ENCODE peak calls at places on chromosome 7, in four cellular contexts. A, J, B and P are unnamed samples.

GRCh38 chr7:129213828-129214227 is 11.0 kb upstream of the AHCYL2 start:
- DNase-seq in A (peak), J (peak), B (no peak), P (peak)

GRCh38 chr7:108287857-108288256 is 157.7 kb upstream of the LAMB4 start:
- DNase-seq in A (no peak), J (no peak), B (no peak), P (no peak)

GRCh38 chr7:95511716-95512260 is 26.0 kb downstream of the ASB4 start:
- DNase-seq in A (peak), J (peak), B (no peak), P (peak)

GRCh38 chr7:128167791-128168666 is 73.0 kb upstream of the LEP start:
- DNase-seq in A (no peak), J (no peak), B (no peak), P (peak)

GRCh38 chr7:45594780-45595535 is 20.8 kb downstream of the ADCY1 start:
- DNase-seq in A (no peak), J (no peak), B (no peak), P (no peak)

GRCh38 chr7:155836216-155837125 is 24.2 kb upstream of the SHH start:
- DNase-seq in A (no peak), J (no peak), B (no peak), P (no peak)

GRCh38 chr7:103810112-103810744 is 179.2 kb downstream of the RELN start:
- DNase-seq in A (peak), J (peak), B (no peak), P (no peak)

GRCh38 chr7:3063016-3063753 is 19.5 kb upstream of the CARD11 start:
- DNase-seq in A (no peak), J (no peak), B (no peak), P (no peak)

GRCh38 chr7:47666164-47666862 is 84.4 kb upstream of the TNS3 start:
- DNase-seq in A (peak), J (no peak), B (no peak), P (no peak)

GRCh38 chr7:130821864-130822263 is 87.9 kb upstream of the KLF14 start:
- DNase-seq in A (no peak), J (no peak), B (no peak), P (no peak)

GRCh38 chr7:85074016-85074415 is 112.8 kb downstream of the SEMA3D start:
- DNase-seq in A (no peak), J (no peak), B (no peak), P (no peak)

GRCh38 chr7:96719164-96719563 is 9.5 kb upstream of the SEM1 start:
- DNase-seq in A (no peak), J (no peak), B (no peak), P (no peak)

GRCh38 chr7:6350057-6350752 is 77.8 kb upstream of the CYTH3 start:
- DNase-seq in A (no peak), J (no peak), B (no peak), P (no peak)

GRCh38 chr7:107936312-107936711 is 45.3 kb downstream of the DLD start:
- DNase-seq in A (no peak), J (no peak), B (no peak), P (no peak)

GRCh38 chr7:158869876-158870275 is 13.5 kb downstream of the DYNC2I1 start:
- DNase-seq in A (peak), J (no peak), B (no peak), P (no peak)

DNA sequence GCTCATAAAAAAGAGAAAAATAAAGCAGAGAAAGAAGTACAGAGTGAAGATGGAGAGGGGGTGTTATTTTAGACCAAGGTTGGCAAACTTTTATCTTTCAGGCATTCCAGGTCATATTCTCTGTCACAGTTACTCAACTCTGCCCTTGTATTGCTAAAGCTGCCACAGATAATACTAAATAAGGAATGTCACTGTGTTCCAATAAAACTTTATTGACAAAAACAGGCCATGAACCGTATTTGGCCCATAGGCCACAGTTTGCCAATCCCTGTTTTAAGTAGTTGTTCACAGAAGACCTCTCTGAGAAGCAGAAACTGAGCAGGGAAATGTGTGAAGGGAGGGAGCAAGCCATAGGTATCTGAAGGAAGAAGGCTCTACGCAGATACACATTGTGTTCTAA is 167.4 kb downstream of the GLI3 start:
- DNase-seq in A (no peak), J (no peak), B (no peak), P (no peak)
- TF ChIP-seq CHD2 in A (no peak), J (no peak), B (no peak), P (no peak)

GRCh38 chr7:101170617-101171441 is 5.5 kb upstream of the VGF start:
- DNase-seq in A (no peak), J (no peak), B (no peak), P (no peak)
- TF ChIP-seq EZH2 in A (no peak), J (no peak), B (no peak), P (peak)

GRCh38 chr7:125169088-125169487 is 239.5 kb upstream of the POT1 start:
- DNase-seq in A (no peak), J (no peak), B (no peak), P (no peak)
- TF ChIP-seq CHD2 in A (no peak), J (no peak), B (no peak), P (no peak)

GRCh38 chr7:25861704-25862253 is 290.2 kb upstream of the NFE2L3 start:
- DNase-seq in A (no peak), J (peak), B (no peak), P (no peak)
- TF ChIP-seq EZH2 in A (no peak), J (no peak), B (no peak), P (no peak)

GRCh38 chr7:148556892-148557291 is 33.7 kb upstream of the C7orf33 start:
- DNase-seq in A (no peak), J (no peak), B (no peak), P (no peak)
- TF ChIP-seq CHD2 in A (no peak), J (no peak), B (no peak), P (no peak)

GRCh38 chr7:121327671-121328070 is 1.1 kb upstream of the WNT16 start:
- DNase-seq in A (no peak), J (no peak), B (no peak), P (no peak)

GRCh38 chr7:121330053-121330833 is 1.4 kb downstream of the WNT16 start:
- DNase-seq in A (no peak), J (peak), B (no peak), P (no peak)

GRCh38 chr7:121328508-121329459 is at the start of gene WNT16:
- DNase-seq in A (no peak), J (peak), B (no peak), P (no peak)

GRCh38 chr7:121331048-121331447 is 2.2 kb downstream of the WNT16 start:
- DNase-seq in A (no peak), J (no peak), B (no peak), P (no peak)

GRCh38 chr7:121329460-121330052 is 756 bp downstream of the WNT16 start:
- DNase-seq in A (no peak), J (no peak), B (no peak), P (peak)
- TF ChIP-seq EZH2 in A (no peak), J (no peak), B (no peak), P (no peak)

DNA sequence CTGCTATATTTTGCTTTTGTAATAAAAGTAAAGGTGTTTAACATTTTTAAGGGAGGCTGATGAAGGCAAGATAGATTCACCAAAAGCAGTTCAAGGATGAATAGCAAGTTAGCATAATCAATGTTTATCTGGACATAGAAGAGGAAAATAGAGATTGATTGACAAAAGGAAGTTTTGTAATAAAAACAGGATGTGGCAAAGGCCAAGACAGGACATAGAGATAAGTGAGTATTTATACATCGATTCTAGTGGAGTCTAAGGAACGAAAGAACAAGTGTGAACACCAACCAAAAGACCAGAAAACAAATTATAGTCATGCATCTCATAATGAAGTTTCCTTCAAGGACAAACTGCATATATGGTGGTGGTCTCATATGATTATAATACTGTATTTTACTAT is 123.8 kb downstream of the CCDC71L start:
- DNase-seq in A (no peak), J (no peak), B (no peak), P (no peak)
- TF ChIP-seq CHD2 in A (no peak), J (no peak), B (no peak), P (no peak)